ENCODE peak calls at places on chromosomes 2 and 18, in seven cellular contexts. F, W, R, T, E, Y and D are unnamed samples.

GRCh38 chr18:7116832-7117389 is 686 bp downstream of the LAMA1 start:
- DNase-seq in F (peak; percentile 79), W (no peak), R (peak; percentile 29), T (no peak), E (no peak), Y (no peak), D (no peak)

GRCh38 chr18:32057624-32058165 is 34.0 kb upstream of the RNF138 start:
- DNase-seq in F (no peak), W (no peak), R (no peak), T (no peak), E (no peak), Y (no peak), D (no peak)

GRCh38 chr2:176083796-176084261 is at the start of gene EVX2:
- DNase-seq in F (no peak), W (no peak), R (no peak), T (no peak), E (no peak), Y (no peak), D (no peak)

GRCh38 chr18:57898506-57899124 is 95.5 kb upstream of the ATP8B1 start:
- DNase-seq in F (no peak), W (no peak), R (no peak), T (peak; percentile 94), E (peak; percentile 92), Y (no peak), D (peak; percentile 54)

GRCh38 chr2:144241801-144242200 is 278.1 kb downstream of the ZEB2 start:
- DNase-seq in F (no peak), W (no peak), R (no peak), T (no peak), E (no peak), Y (no peak), D (no peak)

GRCh38 chr18:77254711-77255110 is 5.1 kb downstream of the GALR1 start:
- DNase-seq in F (no peak), W (no peak), R (no peak), T (no peak), E (no peak), Y (no peak), D (no peak)

GRCh38 chr18:57440331-57441101 is 5.3 kb downstream of the ONECUT2 start:
- DNase-seq in F (peak; percentile 73), W (no peak), R (no peak), T (no peak), E (no peak), Y (no peak), D (no peak)

GRCh38 chr2:134905168-134905567 is 13.5 kb upstream of the CCNT2 start:
- DNase-seq in F (no peak), W (no peak), R (no peak), T (no peak), E (no peak), Y (no peak), D (no peak)

GRCh38 chr18:49690307-49690706 is 123.0 kb downstream of the ACAA2 start:
- DNase-seq in F (no peak), W (no peak), R (no peak), T (peak; percentile 97), E (peak; percentile 85), Y (no peak), D (peak; percentile 95)

GRCh38 chr2:573805-574392 is 103.3 kb downstream of the TMEM18 start:
- DNase-seq in F (no peak), W (no peak), R (no peak), T (no peak), E (no peak), Y (no peak), D (no peak)

GRCh38 chr2:112709703-112710102 is 11.1 kb upstream of the NT5DC4 start:
- DNase-seq in F (no peak), W (no peak), R (peak; percentile 54), T (no peak), E (no peak), Y (no peak), D (no peak)

GRCh38 chr2:236503100-236503499 is 66.5 kb upstream of the ACKR3 start:
- DNase-seq in F (no peak), W (no peak), R (no peak), T (no peak), E (no peak), Y (no peak), D (no peak)

GRCh38 chr2:155145758-155146229 is 447.3 kb downstream of the KCNJ3 start:
- DNase-seq in F (no peak), W (no peak), R (no peak), T (no peak), E (no peak), Y (no peak), D (no peak)

GRCh38 chr2:176118606-176119370 is 2.2 kb downstream of the HOXD10 start:
- DNase-seq in F (peak; percentile 90), W (no peak), R (peak; percentile 49), T (no peak), E (peak; percentile 18), Y (no peak), D (peak; percentile 88)

GRCh38 chr18:58603365-58604067 is 25.4 kb downstream of the ALPK2 start:
- DNase-seq in F (no peak), W (no peak), R (no peak), T (peak; percentile 36), E (no peak), Y (no peak), D (peak; percentile 63)

GRCh38 chr2:198657520-198658121 is 800.1 kb downstream of the SATB2 start:
- DNase-seq in F (no peak), W (no peak), R (peak; percentile 32), T (peak; percentile 29), E (peak; percentile 42), Y (no peak), D (peak; percentile 6)

GRCh38 chr2:78532762-78533399 is 492.6 kb upstream of the REG3G start:
- DNase-seq in F (no peak), W (no peak), R (no peak), T (no peak), E (no peak), Y (no peak), D (no peak)

GRCh38 chr2:157076526-157077161 is 180.9 kb upstream of the GALNT5 start:
- DNase-seq in F (no peak), W (no peak), R (no peak), T (no peak), E (no peak), Y (no peak), D (no peak)

GRCh38 chr2:174327559-174327897 is 7.2 kb upstream of the SP9 start:
- DNase-seq in F (no peak), W (no peak), R (no peak), T (no peak), E (no peak), Y (no peak), D (no peak)
- H3K4me3 ChIP-seq in F (no peak overlapping the region), W (no peak overlapping the region), R (no peak overlapping the region), T (no peak overlapping the region), E (no peak overlapping the region), Y (no peak overlapping the region), D (no peak overlapping the region)

DNA sequence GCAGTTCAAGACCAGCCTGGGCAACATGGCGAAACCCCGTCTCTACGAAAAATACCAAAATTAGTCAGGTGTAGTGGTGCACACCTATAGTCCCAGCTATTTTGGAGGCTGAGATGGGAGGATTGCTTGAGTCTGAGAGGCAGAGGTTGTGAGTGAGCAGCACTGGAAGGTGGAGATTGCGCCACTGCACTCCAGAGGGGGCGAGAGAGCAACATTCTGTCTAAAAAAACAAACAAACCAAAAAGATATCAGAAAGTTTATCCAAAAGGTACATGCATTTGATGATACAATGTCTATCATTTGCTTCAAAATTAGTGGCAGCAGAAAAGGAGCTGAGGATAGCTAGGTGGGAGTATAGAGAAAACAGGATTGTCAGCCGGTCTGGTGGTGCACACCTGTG is 39.8 kb upstream of the CABLES1 start:
- DNase-seq in F (no peak), W (no peak), R (no peak), T (no peak), E (no peak), Y (no peak), D (no peak)
- TF ChIP-seq CTCF in F (no peak), W (no peak), R (peak; percentile 34), T (no peak), E (peak; percentile 3), Y (peak; percentile 6), D (no peak)

DNA sequence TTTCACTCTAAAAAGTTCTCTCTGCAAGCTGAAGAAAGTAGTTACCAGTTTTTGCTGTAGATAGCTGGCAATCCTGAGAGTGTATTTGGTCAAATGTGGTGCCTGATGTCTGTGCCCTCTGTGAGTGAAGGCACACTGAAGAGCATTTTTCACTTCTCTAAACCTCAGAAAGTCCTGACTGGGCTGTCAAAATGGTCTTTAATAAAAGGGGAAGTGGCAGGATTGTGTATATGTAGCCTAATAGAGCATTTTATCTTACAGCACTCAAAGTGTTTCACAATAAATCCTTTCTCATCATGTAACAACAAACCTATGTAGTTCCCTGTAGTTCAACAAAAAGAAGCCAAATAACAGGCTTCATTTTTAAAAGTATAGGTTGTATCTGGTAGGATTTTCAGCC is 1552.3 kb upstream of the SLC39A10 start:
- DNase-seq in F (no peak), W (no peak), R (no peak), T (no peak), E (no peak), Y (no peak), D (no peak)
- H3K4me3 ChIP-seq in F (no peak overlapping the region), W (no peak overlapping the region), R (no peak overlapping the region), T (no peak overlapping the region), E (no peak overlapping the region), Y (no peak overlapping the region), D (no peak overlapping the region)

GRCh38 chr2:54716375-54716774 is 7.1 kb upstream of the EML6 start:
- DNase-seq in F (no peak), W (no peak), R (no peak), T (no peak), E (no peak), Y (no peak), D (no peak)
- TF ChIP-seq CTCF in F (no peak), W (no peak), R (no peak), T (no peak), E (no peak), Y (no peak), D (no peak)

DNA sequence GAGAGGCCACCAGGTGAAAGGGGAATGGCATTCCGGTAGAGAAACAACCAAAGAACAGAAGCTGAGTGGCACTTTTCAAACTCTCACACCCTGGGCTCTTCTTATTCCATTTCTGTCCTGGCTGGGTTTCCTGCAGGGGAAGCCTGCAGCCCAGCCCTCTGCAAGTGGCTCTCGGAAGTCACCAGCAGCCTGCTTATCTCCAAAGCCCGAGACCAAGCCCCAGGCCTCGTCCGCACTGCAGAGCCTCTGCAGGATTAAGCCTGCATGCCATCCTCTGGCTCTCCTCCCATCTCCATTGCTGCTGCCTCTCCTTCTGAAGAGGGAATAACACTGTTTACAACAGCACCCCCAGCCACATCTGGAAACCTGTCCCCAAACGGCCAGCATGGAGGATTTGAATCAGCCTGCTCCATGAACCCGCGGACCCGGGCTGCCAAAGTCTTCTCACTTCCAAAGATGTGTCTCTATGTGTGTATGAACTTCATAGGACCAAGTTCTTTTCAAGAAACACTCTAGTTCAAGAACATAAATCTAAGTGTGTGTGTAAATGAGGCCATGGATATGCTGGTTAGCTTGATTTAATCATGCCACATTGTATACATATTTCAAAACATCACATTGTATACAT is 54.2 kb downstream of the DIPK1C start:
- DNase-seq in F (no peak), W (no peak), R (no peak), T (no peak), E (no peak), Y (no peak), D (no peak)
- H3K4me3 ChIP-seq in F (no peak overlapping the region), W (no peak overlapping the region), R (no peak overlapping the region), T (no peak overlapping the region), E (no peak overlapping the region), Y (no peak overlapping the region), D (no peak overlapping the region)